ENCODE peak calls at places on chromosomes 11 and 22, in eight cellular contexts. M, W, Q, Z, L, T, A and C are unnamed samples.

GRCh38 chr22:46862418-46863324 is 100.2 kb downstream of the TBC1D22A start:
- DNase-seq in L (no peak), W (no peak), Z (no peak), Q (no peak), M (no peak), A (peak; percentile 15), T (no peak), C (no peak)

GRCh38 chr22:41216984-41217383 is 11.9 kb downstream of the L3MBTL2 start:
- DNase-seq in T (no peak), Q (no peak), L (no peak), M (no peak), Z (no peak), W (no peak), A (no peak), C (no peak)

GRCh38 chr11:57100638-57101312 is 81.0 kb upstream of the LRRC55 start:
- DNase-seq in T (no peak), W (peak; percentile 44), Q (no peak), Z (no peak), A (no peak), M (no peak), L (no peak), C (no peak)

GRCh38 chr11:44857490-44857889 is 93.2 kb downstream of the TP53I11 start:
- DNase-seq in L (no peak), Z (no peak), M (no peak), Q (no peak), W (peak; percentile 69), T (no peak), A (no peak), C (no peak)

GRCh38 chr11:103842191-103842590 is 194.2 kb upstream of the DDI1 start:
- DNase-seq in Q (no peak), A (no peak), L (no peak), Z (no peak), W (no peak), T (no peak), M (no peak), C (no peak)

GRCh38 chr11:16171882-16172281 is 184.5 kb downstream of the SOX6 start:
- DNase-seq in T (no peak), Z (no peak), W (no peak), A (no peak), M (no peak), L (no peak), Q (no peak), C (no peak)

GRCh38 chr11:746289-747175 is 732 bp upstream of the TALDO1 start:
- DNase-seq in A (peak; percentile 55), W (no peak), T (no peak), Q (peak; percentile 64), M (no peak), Z (peak; percentile 35), L (peak; percentile 70), C (peak; percentile 56)

GRCh38 chr11:104830508-104830907 is 67.8 kb downstream of the CASP12 start:
- DNase-seq in Z (no peak), M (no peak), T (no peak), L (no peak), A (peak; percentile 9), W (no peak), Q (no peak), C (no peak)

DNA sequence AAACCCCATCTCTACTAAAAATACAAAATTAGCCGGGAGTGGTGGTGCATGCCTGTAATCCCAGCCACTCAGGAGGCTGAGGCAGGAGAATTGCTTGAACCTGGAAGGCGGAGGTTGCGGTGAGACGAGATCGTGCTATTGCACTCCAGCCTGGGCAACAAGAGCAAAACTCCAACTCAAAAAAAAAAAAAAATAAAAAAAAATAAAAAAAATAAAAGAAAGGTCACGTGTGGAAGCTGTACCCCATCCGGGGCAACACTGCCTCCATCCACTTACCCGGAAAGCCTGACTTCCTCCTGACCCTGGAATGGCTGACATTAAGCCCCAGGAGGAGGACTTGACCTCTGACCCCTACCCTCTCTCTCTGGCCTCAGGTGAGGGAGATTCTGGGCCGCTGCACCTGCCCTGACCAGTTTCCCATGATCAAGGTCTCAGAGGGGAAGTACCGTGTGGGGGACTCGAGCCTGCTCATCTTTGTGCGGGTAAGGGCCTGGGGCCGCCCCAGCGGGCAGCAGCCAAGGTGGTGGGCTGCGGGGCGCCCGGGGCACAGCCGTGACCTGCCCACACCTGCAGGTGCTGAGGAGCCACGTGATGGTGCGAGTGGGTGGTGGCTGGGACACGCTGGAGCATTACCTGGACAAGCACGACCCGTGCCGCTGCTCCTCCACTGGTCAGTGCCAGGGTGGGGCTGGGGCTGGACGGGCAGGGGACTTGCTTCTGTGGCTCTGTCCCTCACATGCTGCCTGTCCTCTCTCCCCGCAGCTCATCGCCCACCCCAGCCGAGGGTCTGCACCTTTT is 3.8 kb downstream of the GAS2L1 start:
- DNase-seq in Q (no peak), W (no peak), T (no peak), A (no peak), L (no peak), M (no peak), Z (no peak), C (no peak)
- H3K36me3 ChIP-seq in Q (no peaks in the 10 kb centered on the region), W (peaks cover 7% of the 10 kb centered on the region), T (no peaks in the 10 kb centered on the region), A (no peaks in the 10 kb centered on the region), L (no peaks in the 10 kb centered on the region), M (no peaks in the 10 kb centered on the region), Z (peaks cover 4% of the 10 kb centered on the region), C (no peaks in the 10 kb centered on the region)

GRCh38 chr11:70414341-70415100 is 16.2 kb downstream of the CTTN start:
- DNase-seq in M (no peak), Z (no peak), Q (no peak), W (no peak), T (no peak), L (no peak), A (no peak), C (no peak)

GRCh38 chr11:70416881-70417280 is 18.6 kb downstream of the CTTN start:
- DNase-seq in W (no peak), L (no peak), M (no peak), T (no peak), Z (no peak), Q (no peak), A (no peak), C (no peak)

GRCh38 chr11:70413151-70413550 is 14.8 kb downstream of the CTTN start:
- DNase-seq in T (no peak), Z (no peak), W (no peak), Q (no peak), A (no peak), M (no peak), L (no peak), C (no peak)

GRCh38 chr11:70415642-70416395 is 17.5 kb downstream of the CTTN start:
- DNase-seq in Z (no peak), A (no peak), L (no peak), Q (no peak), W (no peak), M (no peak), T (no peak), C (no peak)

DNA sequence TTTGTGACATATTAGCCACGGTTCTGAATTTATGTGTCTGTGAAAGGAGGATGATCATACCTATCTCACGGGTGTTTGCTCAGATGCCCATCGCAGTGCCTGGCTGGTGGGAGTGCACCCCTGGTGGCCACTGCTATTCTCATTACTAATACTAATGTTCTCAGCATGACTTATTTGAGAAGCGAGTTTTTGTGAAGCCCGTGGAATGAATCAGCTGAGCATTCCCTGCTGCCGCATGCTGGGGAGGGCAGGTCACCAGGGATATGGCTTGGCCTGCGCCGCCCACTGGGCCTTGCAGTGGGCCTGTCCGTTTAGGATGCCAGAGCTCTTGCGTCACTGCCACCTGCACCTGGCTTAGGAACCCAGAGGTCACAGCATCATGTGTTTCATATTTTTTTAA is 16.8 kb downstream of the CTTN start:
- DNase-seq in L (no peak), M (no peak), Q (no peak), T (no peak), Z (no peak), A (no peak), W (no peak), C (peak; percentile 15)
- TF ChIP-seq CTCF in L (no peak), M (peak; percentile 39), Q (peak; percentile 14), T (peak; percentile 10), Z (peak; percentile 59), A (peak; percentile 50), W (peak; percentile 51), C (peak; percentile 54)

GRCh38 chr11:68384530-68385081 is 72.2 kb downstream of the LRP5 start:
- DNase-seq in M (no peak), W (no peak), Q (no peak), A (no peak), Z (no peak), T (no peak), L (no peak), C (no peak)

GRCh38 chr11:68388595-68389198 is 71.9 kb upstream of the PPP6R3 start:
- DNase-seq in Z (no peak), A (no peak), T (no peak), Q (no peak), W (no peak), M (no peak), L (no peak), C (no peak)

GRCh38 chr11:68387840-68388239 is 72.7 kb upstream of the PPP6R3 start:
- DNase-seq in Z (no peak), T (no peak), M (no peak), L (no peak), W (no peak), A (no peak), Q (no peak), C (no peak)

GRCh38 chr11:68385128-68385527 is 72.7 kb downstream of the LRP5 start:
- DNase-seq in A (no peak), W (no peak), T (no peak), Q (no peak), Z (no peak), M (no peak), L (no peak), C (no peak)

DNA sequence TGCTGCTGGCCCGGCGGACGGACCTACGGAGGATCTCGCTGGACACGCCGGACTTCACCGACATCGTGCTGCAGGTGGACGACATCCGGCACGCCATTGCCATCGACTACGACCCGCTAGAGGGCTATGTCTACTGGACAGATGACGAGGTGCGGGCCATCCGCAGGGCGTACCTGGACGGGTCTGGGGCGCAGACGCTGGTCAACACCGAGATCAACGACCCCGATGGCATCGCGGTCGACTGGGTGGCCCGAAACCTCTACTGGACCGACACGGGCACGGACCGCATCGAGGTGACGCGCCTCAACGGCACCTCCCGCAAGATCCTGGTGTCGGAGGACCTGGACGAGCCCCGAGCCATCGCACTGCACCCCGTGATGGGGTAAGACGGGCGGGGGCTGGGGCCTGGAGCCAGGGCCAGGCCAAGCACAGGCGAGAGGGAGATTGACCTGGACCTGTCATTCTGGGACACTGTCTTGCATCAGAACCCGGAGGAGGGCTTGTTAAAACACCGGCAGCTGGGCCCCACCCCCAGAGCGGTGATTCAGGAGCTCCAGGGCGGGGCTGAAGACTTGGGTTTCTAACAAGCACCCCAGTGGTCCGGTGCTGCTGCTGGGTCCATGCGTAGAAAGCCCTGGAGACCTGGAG is 74.1 kb downstream of the LRP5 start:
- DNase-seq in A (no peak), Z (no peak), W (no peak), T (no peak), L (no peak), M (peak; percentile 13), Q (no peak), C (peak; percentile 25)
- H3K9me2 ChIP-seq in A (no peaks in the 10 kb centered on the region), Z (no peaks in the 10 kb centered on the region), W (no peaks in the 10 kb centered on the region), T (no peaks in the 10 kb centered on the region), L (no peaks in the 10 kb centered on the region), M (no peaks in the 10 kb centered on the region), Q (no peaks in the 10 kb centered on the region), C (no peaks in the 10 kb centered on the region)

DNA sequence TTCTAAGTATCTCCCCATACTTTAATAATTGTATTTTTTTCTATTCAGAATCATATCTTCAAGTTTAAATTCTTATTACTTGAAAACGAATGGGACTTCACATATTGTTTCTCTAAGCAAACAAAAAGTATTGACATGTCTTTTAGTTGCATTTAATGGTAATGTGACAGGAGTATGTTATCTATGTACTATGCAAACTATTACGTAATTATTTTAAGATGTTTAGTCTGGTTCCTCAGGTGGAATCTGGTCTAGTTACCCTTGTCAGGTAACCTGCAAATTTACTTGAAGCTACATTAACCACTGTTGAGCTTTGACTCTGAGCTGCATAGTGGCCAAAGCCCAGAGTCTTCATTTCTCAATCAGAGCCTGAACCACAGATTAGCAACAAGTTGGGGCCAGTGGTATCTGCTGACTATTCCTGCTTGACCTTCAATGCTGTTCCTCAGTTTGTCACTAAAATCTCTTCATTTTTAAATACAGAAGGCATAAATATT is 110.6 kb downstream of the ATM start:
- DNase-seq in A (no peak), Q (no peak), T (no peak), M (no peak), W (no peak), Z (no peak), L (no peak), C (no peak)
- H3K36me3 ChIP-seq in A (peaks cover 37% of the 10 kb centered on the region), Q (peaks cover 45% of the 10 kb centered on the region), T (no peaks in the 10 kb centered on the region), M (peaks cover 22% of the 10 kb centered on the region), W (peaks cover 84% of the 10 kb centered on the region), Z (peaks cover 95% of the 10 kb centered on the region), L (no peaks in the 10 kb centered on the region), C (peaks cover 16% of the 10 kb centered on the region)